ENCODE peak calls at places on chromosome 19, in ten cellular contexts. M is keratinocyte, T is hepatocyte, G is mammary epithelial cell, H is astrocyte of the spinal cord, J is left ventricle myocardium inferior, Q is cardiac fibroblast, F is coronary artery, C is fibroblast of mammary gland, D is BJ. Y is an unnamed sample.

GRCh38 chr19:3375221-3376088 is 9.1 kb downstream of the NFIC start:
- DNase-seq in J (peak), F (peak), C (peak), T (no peak), D (no peak), G (no peak), M (no peak), H (peak), Q (peak), Y (no peak)

GRCh38 chr19:8307400-8307964 is 676 bp downstream of the CD320 start:
- DNase-seq in F (no peak), C (no peak), M (no peak), D (no peak), Q (no peak), T (no peak), J (no peak), H (no peak), G (no peak), Y (peak)

GRCh38 chr19:3691372-3691716 is 8.9 kb downstream of the PIP5K1C start:
- DNase-seq in H (no peak), Q (no peak), T (no peak), F (no peak), D (no peak), C (no peak), G (no peak), J (no peak), M (no peak), Y (no peak)

GRCh38 chr19:49113762-49114629 is at the start of gene LIN7B:
- DNase-seq in D (no peak), C (peak), M (no peak), Q (peak), H (peak), G (peak), J (peak), T (peak), F (no peak), Y (no peak)

GRCh38 chr19:39818626-39819097 is 15.3 kb downstream of the DYRK1B start:
- DNase-seq in G (no peak), Q (no peak), M (no peak), T (no peak), F (no peak), J (no peak), H (no peak), D (no peak), C (no peak), Y (no peak)

GRCh38 chr19:44604241-44604640 is 9.1 kb upstream of the IGSF23 start:
- DNase-seq in H (no peak), D (no peak), T (no peak), G (no peak), Q (no peak), M (no peak), F (no peak), C (no peak), J (no peak), Y (no peak)

GRCh38 chr19:46620716-46621115 is 4.2 kb downstream of the PTGIR start:
- DNase-seq in M (no peak), C (peak), H (no peak), G (no peak), Q (peak), T (no peak), D (no peak), J (no peak), F (peak), Y (peak)

GRCh38 chr19:19575411-19575810 is 37.3 kb downstream of the CILP2 start:
- DNase-seq in F (no peak), D (no peak), M (no peak), J (no peak), H (no peak), C (no peak), Q (no peak), G (no peak), T (no peak), Y (no peak)

GRCh38 chr19:45784096-45784495 is 1.8 kb upstream of the DMPK start:
- DNase-seq in D (no peak), C (no peak), T (no peak), F (no peak), G (no peak), H (no peak), Q (no peak), J (no peak), M (no peak), Y (no peak)

GRCh38 chr19:45507864-45508680 is 793 bp downstream of the VASP start:
- DNase-seq in C (no peak), D (no peak), G (no peak), M (no peak), F (no peak), J (no peak), Q (peak), T (peak), H (no peak), Y (no peak)

GRCh38 chr19:44111910-44112463 is 1.2 kb upstream of the ZNF225 start:
- DNase-seq in H (peak), Q (peak), D (peak), F (no peak), M (peak), C (peak), J (no peak), T (peak), G (peak), Y (no peak)

GRCh38 chr19:54424660-54425381 is 9.6 kb downstream of the TTYH1 start:
- DNase-seq in Q (no peak), M (no peak), C (no peak), G (no peak), H (no peak), F (no peak), D (no peak), T (no peak), J (no peak), Y (no peak)

GRCh38 chr19:9498183-9498902 is at the start of gene ZNF560:
- DNase-seq in C (peak), G (peak), D (no peak), Q (peak), H (peak), J (no peak), F (no peak), M (no peak), T (no peak), Y (no peak)

GRCh38 chr19:16327501-16327900 is 2.9 kb downstream of the KLF2 start:
- DNase-seq in T (no peak), C (no peak), G (no peak), H (no peak), F (no peak), J (no peak), Q (no peak), M (no peak), D (no peak), Y (no peak)

GRCh38 chr19:40433391-40434216 is 7.8 kb upstream of the SERTAD1 start:
- DNase-seq in J (peak), M (no peak), Q (peak), D (no peak), C (peak), T (peak), G (peak), H (peak), F (peak), Y (peak)

GRCh38 chr19:3609779-3610719 is 3.4 kb upstream of the TBXA2R start:
- DNase-seq in J (no peak), H (no peak), D (no peak), M (no peak), G (no peak), Q (no peak), T (no peak), C (no peak), F (no peak), Y (no peak)

GRCh38 chr19:56837004-56837403 is 3.5 kb downstream of the PEG3 start:
- DNase-seq in H (no peak), J (no peak), D (no peak), G (no peak), T (no peak), F (no peak), M (no peak), Q (no peak), C (no peak), Y (no peak)

GRCh38 chr19:4140237-4140711 is 13.2 kb upstream of the CREB3L3 start:
- DNase-seq in D (no peak), C (peak), G (peak), T (peak), Q (peak), J (no peak), M (no peak), F (no peak), H (peak), Y (no peak)

GRCh38 chr19:46913198-46913851 is 52.5 kb downstream of the ARHGAP35 start:
- DNase-seq in C (no peak), H (no peak), F (no peak), Q (no peak), D (no peak), T (no peak), G (no peak), M (no peak), J (no peak), Y (no peak)

GRCh38 chr19:31678421-31678820 is 329.2 kb upstream of the TSHZ3 start:
- DNase-seq in Q (no peak), C (peak), D (no peak), H (no peak), T (no peak), G (no peak), F (no peak), M (no peak), J (no peak), Y (no peak)

GRCh38 chr19:21472507-21472906 is 32.9 kb upstream of the ZNF429 start:
- DNase-seq in Q (no peak), D (no peak), T (no peak), G (no peak), C (no peak), M (no peak), H (no peak), F (no peak), J (no peak), Y (no peak)

GRCh38 chr19:43976732-43977131 is 7.3 kb upstream of the ZNF155 start:
- DNase-seq in T (no peak), C (no peak), M (no peak), G (no peak), Q (no peak), F (no peak), J (no peak), H (no peak), D (no peak), Y (no peak)

GRCh38 chr19:46618670-46619231 is 6.1 kb downstream of the PTGIR start:
- DNase-seq in M (no peak), F (no peak), C (peak), G (no peak), D (no peak), H (no peak), J (no peak), T (no peak), Q (peak), Y (peak)

GRCh38 chr19:50203281-50204080 is at the start of gene MYH14:
- DNase-seq in D (no peak), G (no peak), T (peak), M (no peak), H (peak), Q (peak), C (peak), F (peak), J (peak), Y (no peak)

GRCh38 chr19:53873451-53874383 is 6.0 kb downstream of the MYADM start:
- DNase-seq in J (no peak), D (no peak), G (no peak), F (no peak), C (no peak), T (no peak), Q (no peak), H (no peak), M (no peak), Y (no peak)

GRCh38 chr19:49890349-49891311 is 6.1 kb downstream of the IL4I1 start:
- DNase-seq in H (no peak), F (no peak), M (no peak), G (peak), Q (no peak), C (no peak), D (no peak), T (peak), J (no peak), Y (no peak)

GRCh38 chr19:7923295-7924191 is 2.4 kb downstream of the CTXN1 start:
- DNase-seq in C (no peak), Q (no peak), H (no peak), J (no peak), T (no peak), G (no peak), M (no peak), D (no peak), F (no peak), Y (peak)

GRCh38 chr19:17220207-17220758 is 5.1 kb downstream of the USE1 start:
- DNase-seq in G (no peak), C (peak), D (no peak), T (peak), Q (peak), H (peak), F (no peak), J (no peak), M (no peak), Y (no peak)

GRCh38 chr19:7986321-7987083 is 18.9 kb downstream of the ELAVL1 start:
- DNase-seq in C (peak), D (peak), T (no peak), G (peak), H (peak), F (no peak), Q (peak), M (no peak), J (no peak), Y (no peak)

GRCh38 chr19:15437355-15438123 is 12.2 kb downstream of the WIZ start:
- DNase-seq in H (no peak), G (no peak), D (no peak), F (no peak), J (no peak), Q (no peak), T (no peak), C (peak), M (no peak), Y (no peak)

GRCh38 chr19:24166055-24166454 is 79.1 kb downstream of the ZNF254 start:
- DNase-seq in H (no peak), Q (peak), J (no peak), F (no peak), C (no peak), D (no peak), G (no peak), T (no peak), M (no peak), Y (no peak)

GRCh38 chr19:15759962-15760565 is 22.3 kb downstream of the OR10H3 start:
- DNase-seq in D (no peak), Q (no peak), T (no peak), H (no peak), G (no peak), J (no peak), C (no peak), F (no peak), M (no peak), Y (no peak)

GRCh38 chr19:7516281-7516862 is 469 bp downstream of the ZNF358 start:
- DNase-seq in J (no peak), Q (no peak), M (no peak), T (peak), D (no peak), G (no peak), C (no peak), F (no peak), H (no peak), Y (no peak)

GRCh38 chr19:4038661-4039096 is 28.0 kb downstream of the ZBTB7A start:
- DNase-seq in D (no peak), M (no peak), T (no peak), H (no peak), Q (no peak), C (no peak), J (no peak), F (no peak), G (no peak), Y (no peak)

GRCh38 chr19:18412610-18413239 is 6.5 kb upstream of the SSBP4 start:
- DNase-seq in H (no peak), Q (no peak), G (no peak), T (no peak), J (no peak), C (no peak), F (peak), M (no peak), D (no peak), Y (peak)

GRCh38 chr19:18406749-18407148 is 9.3 kb upstream of the LRRC25 start:
- DNase-seq in G (no peak), F (no peak), C (no peak), Q (no peak), H (no peak), D (no peak), M (no peak), J (no peak), T (no peak), Y (no peak)

GRCh38 chr19:18408053-18408476 is 10.6 kb upstream of the LRRC25 start:
- DNase-seq in J (no peak), H (no peak), G (no peak), C (no peak), F (no peak), Q (no peak), D (no peak), T (no peak), M (no peak), Y (peak)
- TF ChIP-seq CTCF in J (peak), H (peak), G (peak), C (peak), F (no peak), Q (peak), D (peak), T (peak), M (peak), Y (peak)

DNA sequence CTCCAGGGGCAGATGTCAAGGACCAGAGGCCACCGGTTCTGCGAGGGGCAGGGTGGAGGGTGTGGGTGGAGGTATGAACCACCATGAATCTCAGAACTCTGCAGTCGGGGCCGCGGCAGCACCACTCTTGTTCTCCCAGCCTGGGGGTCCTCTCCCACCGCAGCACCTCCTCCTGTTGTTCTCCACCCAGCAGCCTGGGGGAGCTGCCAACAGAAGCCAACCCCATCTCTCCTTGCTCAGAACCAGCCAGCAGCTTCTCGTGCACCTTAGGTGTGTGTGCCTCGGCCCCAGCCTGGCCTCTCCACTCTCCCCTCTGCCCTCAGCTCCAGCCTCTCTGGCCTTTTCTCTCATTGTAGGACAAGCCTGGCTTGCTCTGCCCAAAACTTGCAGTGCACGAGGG is 31.9 kb upstream of the CCNE1 start:
- DNase-seq in T (no peak), H (no peak), M (no peak), C (no peak), D (no peak), J (no peak), F (no peak), Q (no peak), G (no peak), Y (no peak)
- TF ChIP-seq CTCF in T (no peak), H (no peak), M (peak), C (no peak), D (no peak), J (no peak), F (no peak), Q (no peak), G (peak), Y (no peak)

DNA sequence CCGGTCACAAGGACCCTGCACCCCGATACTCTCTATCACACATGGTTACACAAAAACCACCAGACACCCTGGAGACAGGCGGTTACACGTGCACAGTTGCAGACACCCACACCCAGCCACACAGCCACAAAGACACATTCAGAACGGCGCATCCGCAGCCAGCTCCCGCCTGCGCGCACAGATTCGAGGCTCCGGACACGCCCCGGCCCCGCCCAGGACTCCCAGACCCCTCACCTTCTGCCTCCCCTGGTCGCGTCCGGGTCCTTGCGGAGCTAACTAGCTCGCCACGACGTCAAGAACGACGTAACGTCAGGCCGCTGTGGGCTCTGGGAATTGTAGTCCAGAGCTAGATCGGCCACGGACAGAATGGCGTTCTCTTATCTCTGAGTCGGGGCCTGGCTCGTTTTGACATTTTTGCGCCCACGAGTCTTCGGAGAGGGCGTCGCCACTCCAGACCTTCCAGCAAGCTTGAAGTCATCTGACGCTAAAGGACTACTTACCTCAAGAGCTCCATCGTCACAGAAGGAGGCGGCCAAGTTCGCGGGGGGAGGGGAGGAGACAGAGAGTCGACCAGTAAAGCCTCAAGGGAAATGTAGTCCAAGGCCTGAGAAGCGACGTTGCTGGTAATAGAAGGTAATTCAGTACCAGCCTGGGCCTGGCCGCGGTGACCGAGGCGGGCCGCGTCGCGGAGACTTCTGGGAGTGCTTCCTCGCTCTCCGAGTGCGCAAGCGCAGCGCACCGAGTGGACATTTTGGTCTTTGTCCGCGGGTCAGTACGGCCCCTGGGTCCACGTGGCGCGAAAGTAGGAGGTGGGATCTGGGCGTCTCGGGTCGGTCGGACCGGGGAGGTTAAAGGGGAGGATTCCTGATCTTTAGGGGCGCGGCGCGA is at the start of the genes ZNF146 and ZNF565:
- DNase-seq in M (peak), T (peak), H (peak), J (peak), Q (peak), C (peak), F (peak), D (peak), G (peak), Y (peak)
- TF ChIP-seq CTCF in M (no peak), T (no peak), H (no peak), J (peak), Q (no peak), C (no peak), F (no peak), D (no peak), G (no peak), Y (no peak)

GRCh38 chr19:42293539-42293938 is 8.4 kb upstream of the PRR19 start:
- DNase-seq in D (no peak), T (no peak), J (no peak), C (no peak), H (no peak), M (no peak), G (no peak), F (no peak), Q (no peak), Y (no peak)
- TF ChIP-seq CTCF in D (peak), T (peak), J (no peak), C (no peak), H (peak), M (peak), G (no peak), F (no peak), Q (peak), Y (no peak)

DNA sequence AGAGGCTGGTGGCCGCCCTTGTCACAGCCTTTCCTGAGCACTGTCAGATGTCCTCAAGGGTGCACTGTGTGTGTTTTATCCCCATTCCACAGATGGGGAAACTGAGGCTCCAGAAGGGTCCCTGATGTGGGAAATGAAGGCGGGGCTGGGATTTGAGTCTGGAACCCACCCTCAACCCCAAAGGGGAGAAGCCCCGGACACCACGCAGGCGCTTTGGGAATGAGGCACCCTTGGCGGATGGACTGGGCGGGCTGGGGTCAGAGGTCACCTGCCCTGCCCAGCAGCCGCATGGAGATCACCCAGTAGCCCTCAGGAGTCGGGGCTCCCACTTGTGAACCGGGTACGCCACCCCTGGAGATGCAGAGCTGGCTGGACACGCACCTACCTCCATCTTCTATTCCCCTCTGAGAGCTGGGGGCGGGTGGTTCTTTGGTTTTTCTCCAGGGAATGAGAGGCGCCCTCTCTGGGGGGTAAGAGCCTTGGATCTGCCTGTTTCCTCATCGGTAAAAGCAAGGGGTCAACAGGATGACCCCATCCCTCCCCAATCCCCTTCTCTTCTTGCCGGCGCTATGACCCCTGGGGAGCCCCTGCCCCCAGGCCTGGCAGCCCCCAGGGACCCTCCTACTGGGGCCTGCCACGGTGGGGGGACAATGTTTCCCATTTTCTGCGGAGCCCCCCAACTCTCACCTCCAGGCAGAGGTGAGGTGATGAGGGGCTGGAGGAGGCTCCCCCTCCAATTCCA is 8.3 kb upstream of the ONECUT3 start:
- DNase-seq in C (no peak), Q (no peak), G (no peak), M (no peak), J (no peak), F (no peak), D (no peak), H (no peak), T (no peak), Y (no peak)
- TF ChIP-seq CTCF in C (no peak), Q (no peak), G (no peak), M (no peak), J (no peak), F (no peak), D (no peak), H (no peak), T (no peak), Y (no peak)